ENCODE peak calls at places on chromosomes 3 and 15, in ten cellular contexts. One of them, this sample, is unnamed.

GRCh38 chr3:26622634-26623408 is at the start of gene LRRC3B:
- DNase-seq in OCI-LY7: no peak
- DNase-seq in CD8-positive, alpha-beta T cell: no peak
- DNase-seq in neural progenitor cell: peak; percentile 89
- DNase-seq in body of pancreas: no peak
- DNase-seq in mammary epithelial cell: no peak
- DNase-seq in spleen: no peak
- DNase-seq in GM23248: no peak
- DNase-seq in psoas muscle: peak; percentile 47
- DNase-seq in testis: no peak
- DNase-seq in this sample: peak; percentile 23

GRCh38 chr15:61084944-61085367 is 144.1 kb downstream of the RORA start:
- DNase-seq in psoas muscle: no peak
- DNase-seq in body of pancreas: no peak
- DNase-seq in CD8-positive, alpha-beta T cell: no peak
- DNase-seq in neural progenitor cell: peak; percentile 62
- DNase-seq in spleen: no peak
- DNase-seq in OCI-LY7: peak; percentile 6
- DNase-seq in GM23248: no peak
- DNase-seq in testis: no peak
- DNase-seq in mammary epithelial cell: no peak
- DNase-seq in this sample: no peak

GRCh38 chr3:24598691-24599090 is 104.0 kb upstream of the THRB start:
- DNase-seq in CD8-positive, alpha-beta T cell: no peak
- DNase-seq in spleen: no peak
- DNase-seq in neural progenitor cell: no peak
- DNase-seq in GM23248: peak; percentile 64
- DNase-seq in psoas muscle: no peak
- DNase-seq in mammary epithelial cell: peak; percentile 87
- DNase-seq in testis: no peak
- DNase-seq in body of pancreas: no peak
- DNase-seq in OCI-LY7: no peak
- DNase-seq in this sample: no peak

GRCh38 chr3:34015204-34016142 is 217.0 kb downstream of the PDCD6IP start:
- DNase-seq in testis: no peak
- DNase-seq in body of pancreas: no peak
- DNase-seq in neural progenitor cell: peak; percentile 43
- DNase-seq in GM23248: peak; percentile 23
- DNase-seq in mammary epithelial cell: no peak
- DNase-seq in OCI-LY7: peak; percentile 36
- DNase-seq in CD8-positive, alpha-beta T cell: no peak
- DNase-seq in spleen: no peak
- DNase-seq in psoas muscle: no peak
- DNase-seq in this sample: no peak

GRCh38 chr3:119779731-119780383 is 2.0 kb upstream of the NR1I2 start:
- DNase-seq in body of pancreas: no peak
- DNase-seq in OCI-LY7: no peak
- DNase-seq in GM23248: no peak
- DNase-seq in testis: no peak
- DNase-seq in neural progenitor cell: no peak
- DNase-seq in spleen: no peak
- DNase-seq in psoas muscle: no peak
- DNase-seq in CD8-positive, alpha-beta T cell: no peak
- DNase-seq in mammary epithelial cell: no peak
- DNase-seq in this sample: peak; percentile 7

GRCh38 chr15:98889930-98890695 is 117.5 kb downstream of the PGPEP1L start:
- DNase-seq in OCI-LY7: no peak
- DNase-seq in GM23248: peak; percentile 92
- DNase-seq in psoas muscle: no peak
- DNase-seq in mammary epithelial cell: peak; percentile 95
- DNase-seq in testis: no peak
- DNase-seq in neural progenitor cell: no peak
- DNase-seq in CD8-positive, alpha-beta T cell: no peak
- DNase-seq in spleen: no peak
- DNase-seq in body of pancreas: no peak
- DNase-seq in this sample: no peak

GRCh38 chr3:122694966-122695365 is 14.3 kb downstream of the PARP14 start:
- DNase-seq in mammary epithelial cell: no peak
- DNase-seq in CD8-positive, alpha-beta T cell: no peak
- DNase-seq in testis: no peak
- DNase-seq in GM23248: no peak
- DNase-seq in neural progenitor cell: no peak
- DNase-seq in psoas muscle: no peak
- DNase-seq in spleen: peak; percentile 81
- DNase-seq in OCI-LY7: peak; percentile 22
- DNase-seq in body of pancreas: no peak
- DNase-seq in this sample: no peak

GRCh38 chr3:167694121-167694520 is 40.4 kb upstream of the WDR49 start:
- DNase-seq in OCI-LY7: no peak
- DNase-seq in mammary epithelial cell: no peak
- DNase-seq in spleen: no peak
- DNase-seq in body of pancreas: no peak
- DNase-seq in CD8-positive, alpha-beta T cell: no peak
- DNase-seq in neural progenitor cell: no peak
- DNase-seq in GM23248: no peak
- DNase-seq in testis: no peak
- DNase-seq in psoas muscle: no peak
- DNase-seq in this sample: no peak

DNA sequence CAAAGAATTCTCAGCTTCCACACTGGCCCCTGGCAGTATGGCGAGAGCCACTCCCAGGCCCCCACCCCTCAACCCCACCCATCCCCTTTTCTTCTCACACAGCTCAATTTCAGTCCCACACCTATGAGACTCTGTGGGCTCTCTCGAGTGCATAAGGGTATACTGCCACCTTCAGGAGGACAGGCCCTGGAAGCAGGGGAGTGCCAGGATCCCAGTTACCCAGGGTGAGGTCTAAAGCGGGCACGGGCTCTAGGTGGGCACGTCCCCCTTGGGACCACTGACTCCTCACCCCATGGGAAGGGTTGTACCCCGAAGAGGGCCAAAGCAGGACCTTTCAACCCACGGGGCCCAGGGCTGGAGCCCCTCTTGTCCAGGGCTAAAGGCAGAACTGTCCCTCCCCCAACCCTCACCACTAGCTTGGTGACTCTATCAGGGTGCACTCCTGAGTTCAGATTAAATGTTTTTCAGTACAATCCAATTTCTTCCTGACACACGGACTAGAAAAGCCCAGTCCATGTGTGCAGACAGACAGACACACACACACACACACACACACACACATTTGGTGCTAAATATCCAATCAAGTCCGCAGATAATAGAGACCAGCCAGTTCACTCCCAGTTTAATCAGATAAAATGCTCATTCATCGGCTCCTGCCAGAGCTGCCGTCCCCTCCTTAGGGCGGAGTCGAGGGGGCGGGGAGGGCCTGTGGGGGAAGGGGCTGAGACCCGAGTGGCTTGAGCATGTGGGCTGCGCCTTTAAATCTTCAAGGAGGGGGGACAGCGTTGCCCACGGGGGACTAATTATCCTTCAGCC is 59.4 kb downstream of the CYP11A1 start:
- DNase-seq in neural progenitor cell: peak; percentile 87
- DNase-seq in OCI-LY7: peak; percentile 46
- DNase-seq in spleen: no peak
- DNase-seq in mammary epithelial cell: peak; percentile 58
- DNase-seq in body of pancreas: peak; percentile 64
- DNase-seq in psoas muscle: no peak
- DNase-seq in CD8-positive, alpha-beta T cell: no peak
- DNase-seq in testis: peak; percentile 74
- DNase-seq in GM23248: peak; percentile 84
- DNase-seq in this sample: peak; percentile 62
- H3K4me1 ChIP-seq in neural progenitor cell: peaks cover 62% of the 10 kb centered on the region
- H3K4me1 ChIP-seq in OCI-LY7: no peaks in the 10 kb centered on the region
- H3K4me1 ChIP-seq in spleen: peaks cover 11% of the 10 kb centered on the region
- H3K4me1 ChIP-seq in mammary epithelial cell: peaks cover 12% of the 10 kb centered on the region
- H3K4me1 ChIP-seq in body of pancreas: no peaks in the 10 kb centered on the region
- H3K4me1 ChIP-seq in psoas muscle: no peaks in the 10 kb centered on the region
- H3K4me1 ChIP-seq in CD8-positive, alpha-beta T cell: peaks cover 10% of the 10 kb centered on the region
- H3K4me1 ChIP-seq in testis: peaks cover 7% of the 10 kb centered on the region
- H3K4me1 ChIP-seq in GM23248: no peaks in the 10 kb centered on the region
- H3K4me1 ChIP-seq in this sample: no peaks in the 10 kb centered on the region

GRCh38 chr15:68229386-68230156 is at the start of gene CLN6:
- DNase-seq in GM23248: peak; percentile 94
- DNase-seq in neural progenitor cell: peak; percentile 93
- DNase-seq in spleen: peak; percentile 96
- DNase-seq in CD8-positive, alpha-beta T cell: peak; percentile 55
- DNase-seq in OCI-LY7: peak; percentile 92
- DNase-seq in testis: peak; percentile 87
- DNase-seq in mammary epithelial cell: peak; percentile 83
- DNase-seq in body of pancreas: peak; percentile 79
- DNase-seq in psoas muscle: peak; percentile 90
- DNase-seq in this sample: peak; percentile 79

GRCh38 chr15:68227806-68228142 is 1.8 kb downstream of the CLN6 start:
- DNase-seq in GM23248: no peak
- DNase-seq in OCI-LY7: no peak
- DNase-seq in mammary epithelial cell: no peak
- DNase-seq in testis: no peak
- DNase-seq in neural progenitor cell: no peak
- DNase-seq in psoas muscle: peak; percentile 38
- DNase-seq in spleen: no peak
- DNase-seq in CD8-positive, alpha-beta T cell: no peak
- DNase-seq in body of pancreas: no peak
- DNase-seq in this sample: no peak

GRCh38 chr15:68230157-68231100 is 901 bp upstream of the CLN6 start:
- DNase-seq in body of pancreas: peak; percentile 28
- DNase-seq in GM23248: peak; percentile 67
- DNase-seq in testis: peak; percentile 36
- DNase-seq in CD8-positive, alpha-beta T cell: no peak
- DNase-seq in OCI-LY7: peak; percentile 37
- DNase-seq in spleen: no peak
- DNase-seq in neural progenitor cell: no peak
- DNase-seq in psoas muscle: no peak
- DNase-seq in mammary epithelial cell: no peak
- DNase-seq in this sample: peak; percentile 20

GRCh38 chr15:68228143-68228970 is 1.2 kb downstream of the CLN6 start:
- DNase-seq in mammary epithelial cell: peak; percentile 28
- DNase-seq in spleen: no peak
- DNase-seq in CD8-positive, alpha-beta T cell: no peak
- DNase-seq in neural progenitor cell: no peak
- DNase-seq in GM23248: no peak
- DNase-seq in testis: no peak
- DNase-seq in body of pancreas: no peak
- DNase-seq in psoas muscle: peak; percentile 30
- DNase-seq in OCI-LY7: peak; percentile 57
- DNase-seq in this sample: no peak

DNA sequence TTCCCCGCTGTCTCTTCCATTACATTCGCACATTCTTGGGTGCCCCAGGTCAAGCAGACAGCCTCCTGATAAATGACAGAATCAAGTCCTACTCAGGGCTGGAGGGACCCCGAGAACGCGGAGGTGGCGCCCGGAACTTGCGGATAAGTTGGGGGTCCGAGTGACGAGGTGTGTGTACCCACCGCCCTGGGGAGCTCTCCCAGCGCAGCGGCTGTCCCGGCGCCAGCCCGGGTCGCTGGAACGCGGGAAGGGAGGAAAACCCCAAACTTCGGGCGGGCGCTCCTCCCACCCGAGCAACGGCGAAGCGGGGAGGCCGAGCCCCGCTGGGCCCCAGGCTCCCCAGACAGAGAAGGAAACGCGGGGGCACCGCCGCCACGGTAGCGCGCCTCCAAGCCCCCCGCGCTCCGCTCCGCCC is 550 bp downstream of the CLN6 start:
- DNase-seq in body of pancreas: no peak
- DNase-seq in OCI-LY7: peak; percentile 54
- DNase-seq in spleen: no peak
- DNase-seq in psoas muscle: no peak
- DNase-seq in mammary epithelial cell: no peak
- DNase-seq in CD8-positive, alpha-beta T cell: no peak
- DNase-seq in GM23248: peak; percentile 48
- DNase-seq in neural progenitor cell: no peak
- DNase-seq in testis: no peak
- DNase-seq in this sample: peak; percentile 10
- H3K27ac ChIP-seq in body of pancreas: peak overlapping the region; percentile 83
- H3K27ac ChIP-seq in OCI-LY7: peak overlapping the region; percentile 80
- H3K27ac ChIP-seq in spleen: peak overlapping the region; percentile 93
- H3K27ac ChIP-seq in psoas muscle: peak overlapping the region; percentile 86
- H3K27ac ChIP-seq in mammary epithelial cell: peak overlapping the region; percentile 70
- H3K27ac ChIP-seq in CD8-positive, alpha-beta T cell: peak overlapping the region; percentile 60
- H3K27ac ChIP-seq in GM23248: peak overlapping the region; percentile 53
- H3K27ac ChIP-seq in neural progenitor cell: peak overlapping the region; percentile 89
- H3K27ac ChIP-seq in testis: peak overlapping the region; percentile 87
- H3K27ac ChIP-seq in this sample: no peak overlapping the region

DNA sequence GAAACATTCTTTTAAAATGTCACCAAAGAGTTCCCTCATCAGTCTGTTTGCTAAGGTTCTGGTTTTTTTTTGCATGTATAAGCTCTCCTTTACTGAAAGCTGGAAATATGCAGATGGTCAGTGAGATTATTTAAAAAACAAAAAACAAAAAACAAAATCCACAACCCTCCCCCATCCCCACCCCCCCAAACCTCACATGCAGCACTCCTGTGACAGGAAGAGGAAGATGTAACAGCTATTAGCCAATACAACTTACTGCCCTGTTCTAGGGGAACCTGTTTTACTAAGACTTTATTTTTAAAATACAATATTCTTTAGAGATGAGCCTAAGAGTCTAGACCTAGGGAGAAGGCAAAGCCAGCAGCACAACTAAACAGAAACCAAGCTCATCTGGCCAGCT is 39.5 kb downstream of the ANP32A start:
- DNase-seq in spleen: no peak
- DNase-seq in OCI-LY7: no peak
- DNase-seq in mammary epithelial cell: no peak
- DNase-seq in body of pancreas: no peak
- DNase-seq in CD8-positive, alpha-beta T cell: no peak
- DNase-seq in GM23248: no peak
- DNase-seq in neural progenitor cell: no peak
- DNase-seq in testis: no peak
- DNase-seq in psoas muscle: no peak
- DNase-seq in this sample: no peak
- H3K36me3 ChIP-seq in spleen: peaks cover 45% of the 10 kb centered on the region
- H3K36me3 ChIP-seq in OCI-LY7: peaks cover 96% of the 10 kb centered on the region
- H3K36me3 ChIP-seq in mammary epithelial cell: peaks cover 22% of the 10 kb centered on the region
- H3K36me3 ChIP-seq in body of pancreas: no peaks in the 10 kb centered on the region
- H3K36me3 ChIP-seq in CD8-positive, alpha-beta T cell: peaks cover 20% of the 10 kb centered on the region
- H3K36me3 ChIP-seq in GM23248: peaks cover 26% of the 10 kb centered on the region
- H3K36me3 ChIP-seq in neural progenitor cell: peaks cover 11% of the 10 kb centered on the region
- H3K36me3 ChIP-seq in testis: no peaks in the 10 kb centered on the region
- H3K36me3 ChIP-seq in psoas muscle: no peaks in the 10 kb centered on the region
- H3K36me3 ChIP-seq in this sample: peaks cover 31% of the 10 kb centered on the region

GRCh38 chr3:127685708-127686511 is 13.2 kb downstream of the ABTB1 start:
- DNase-seq in testis: no peak
- DNase-seq in GM23248: no peak
- DNase-seq in OCI-LY7: no peak
- DNase-seq in spleen: no peak
- DNase-seq in neural progenitor cell: no peak
- DNase-seq in psoas muscle: no peak
- DNase-seq in CD8-positive, alpha-beta T cell: no peak
- DNase-seq in body of pancreas: no peak
- DNase-seq in mammary epithelial cell: no peak
- DNase-seq in this sample: peak; percentile 0

GRCh38 chr3:127686512-127686894 is 13.8 kb downstream of the ABTB1 start:
- DNase-seq in CD8-positive, alpha-beta T cell: no peak
- DNase-seq in OCI-LY7: no peak
- DNase-seq in neural progenitor cell: no peak
- DNase-seq in spleen: no peak
- DNase-seq in testis: no peak
- DNase-seq in psoas muscle: no peak
- DNase-seq in mammary epithelial cell: no peak
- DNase-seq in GM23248: no peak
- DNase-seq in body of pancreas: no peak
- DNase-seq in this sample: no peak

GRCh38 chr3:127688022-127688415 is 15.3 kb downstream of the ABTB1 start:
- DNase-seq in GM23248: no peak
- DNase-seq in mammary epithelial cell: no peak
- DNase-seq in OCI-LY7: no peak
- DNase-seq in spleen: no peak
- DNase-seq in testis: no peak
- DNase-seq in neural progenitor cell: no peak
- DNase-seq in psoas muscle: no peak
- DNase-seq in body of pancreas: peak; percentile 1
- DNase-seq in CD8-positive, alpha-beta T cell: no peak
- DNase-seq in this sample: no peak

GRCh38 chr3:127688416-127689265 is 15.9 kb downstream of the ABTB1 start:
- DNase-seq in OCI-LY7: no peak
- DNase-seq in spleen: peak; percentile 55
- DNase-seq in GM23248: peak; percentile 73
- DNase-seq in neural progenitor cell: peak; percentile 58
- DNase-seq in testis: no peak
- DNase-seq in mammary epithelial cell: no peak
- DNase-seq in psoas muscle: peak; percentile 86
- DNase-seq in body of pancreas: peak; percentile 13
- DNase-seq in CD8-positive, alpha-beta T cell: no peak
- DNase-seq in this sample: peak; percentile 0

DNA sequence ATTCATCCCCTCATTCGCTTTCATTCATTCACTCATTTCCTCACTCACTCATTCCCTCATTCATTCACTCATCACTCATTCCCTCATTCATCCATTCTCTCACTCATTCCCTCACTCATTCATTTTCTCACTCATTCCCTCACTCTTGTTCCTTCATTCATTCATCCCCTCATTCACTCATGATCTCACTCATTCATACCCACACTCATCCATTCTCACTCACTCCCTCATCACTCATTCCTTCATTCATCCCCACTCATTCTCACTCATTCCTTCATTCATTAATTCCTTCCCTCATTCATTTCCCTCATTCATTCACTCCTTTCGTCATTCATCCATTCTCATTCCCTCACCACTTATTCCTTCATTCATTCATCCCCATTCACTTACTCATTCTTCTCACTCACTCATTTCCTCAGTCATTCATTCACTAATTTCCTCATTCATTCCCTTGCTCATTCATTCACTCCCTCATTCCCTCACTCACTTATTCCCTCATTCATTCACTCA is 14.5 kb downstream of the ABTB1 start:
- DNase-seq in psoas muscle: no peak
- DNase-seq in body of pancreas: no peak
- DNase-seq in neural progenitor cell: no peak
- DNase-seq in spleen: no peak
- DNase-seq in GM23248: no peak
- DNase-seq in OCI-LY7: no peak
- DNase-seq in CD8-positive, alpha-beta T cell: no peak
- DNase-seq in mammary epithelial cell: no peak
- DNase-seq in testis: no peak
- DNase-seq in this sample: no peak
- H3K4me1 ChIP-seq in psoas muscle: peaks cover 22% of the 10 kb centered on the region
- H3K4me1 ChIP-seq in body of pancreas: no peaks in the 10 kb centered on the region
- H3K4me1 ChIP-seq in neural progenitor cell: peaks cover 28% of the 10 kb centered on the region
- H3K4me1 ChIP-seq in spleen: peaks cover 28% of the 10 kb centered on the region
- H3K4me1 ChIP-seq in GM23248: peaks cover 36% of the 10 kb centered on the region
- H3K4me1 ChIP-seq in OCI-LY7: peaks cover 4% of the 10 kb centered on the region
- H3K4me1 ChIP-seq in CD8-positive, alpha-beta T cell: peaks cover 6% of the 10 kb centered on the region
- H3K4me1 ChIP-seq in mammary epithelial cell: peaks cover 24% of the 10 kb centered on the region
- H3K4me1 ChIP-seq in testis: peaks cover 7% of the 10 kb centered on the region
- H3K4me1 ChIP-seq in this sample: peaks cover 7% of the 10 kb centered on the region

This sample was measured in thyroid gland.